ENCODE peak calls at places on chromosomes 12 and 14, in seven cellular contexts. T, I, C, S, A, G and E are unnamed samples.

GRCh38 chr14:88825078-88825458 is 617 bp downstream of the TTC8 start:
- DNase-seq in T (no peak), I (no peak), C (no peak), S (no peak), A (no peak), G (no peak), E (no peak)

GRCh38 chr12:11686135-11686534 is 36.7 kb downstream of the ETV6 start:
- DNase-seq in T (no peak), I (no peak), C (no peak), S (no peak), A (no peak), G (no peak), E (no peak)

GRCh38 chr12:131831021-131831571 is 2.9 kb downstream of the MMP17 start:
- DNase-seq in T (no peak), I (no peak), C (no peak), S (no peak), A (no peak), G (no peak), E (no peak)

GRCh38 chr14:88364710-88365413 is 20.6 kb upstream of the SPATA7 start:
- DNase-seq in T (no peak), I (no peak), C (no peak), S (peak), A (no peak), G (no peak), E (no peak)

GRCh38 chr14:105244334-105244733 is 4.0 kb upstream of the BTBD6 start:
- DNase-seq in T (no peak), I (no peak), C (no peak), S (no peak), A (no peak), G (no peak), E (no peak)

GRCh38 chr14:30114051-30114450 is 186.4 kb upstream of the PRKD1 start:
- DNase-seq in T (no peak), I (no peak), C (no peak), S (no peak), A (no peak), G (no peak), E (no peak)

GRCh38 chr12:103501447-103501846 is 5.7 kb upstream of the C12orf42 start:
- DNase-seq in T (no peak), I (no peak), C (no peak), S (no peak), A (no peak), G (no peak), E (no peak)

GRCh38 chr12:93838180-93838579 is 161.0 kb downstream of the CRADD start:
- DNase-seq in T (no peak), I (no peak), C (no peak), S (no peak), A (no peak), G (no peak), E (no peak)

GRCh38 chr12:124740691-124741137 is 123.0 kb downstream of the SCARB1 start:
- DNase-seq in T (no peak), I (no peak), C (no peak), S (no peak), A (peak), G (peak), E (no peak)

GRCh38 chr12:120037851-120038250 is 48.8 kb downstream of the BICDL1 start:
- DNase-seq in T (no peak), I (no peak), C (no peak), S (no peak), A (no peak), G (no peak), E (no peak)

GRCh38 chr14:67622675-67623074 is 3.0 kb downstream of the ARG2 start:
- DNase-seq in T (no peak), I (no peak), C (no peak), S (no peak), A (no peak), G (peak), E (peak)

GRCh38 chr12:116395381-116395780 is 117.9 kb upstream of the MED13L start:
- DNase-seq in T (no peak), I (no peak), C (no peak), S (no peak), A (no peak), G (no peak), E (no peak)

GRCh38 chr14:54420478-54421116 is 20.6 kb downstream of the CNIH1 start:
- DNase-seq in T (no peak), I (no peak), C (peak), S (peak), A (peak), G (peak), E (peak)

GRCh38 chr12:109418848-109419474 is 58.1 kb downstream of the KCTD10 start:
- DNase-seq in T (no peak), I (no peak), C (no peak), S (no peak), A (no peak), G (no peak), E (no peak)

GRCh38 chr12:71786840-71787239 is 32.2 kb downstream of the RAB21 start:
- DNase-seq in T (no peak), I (no peak), C (no peak), S (no peak), A (no peak), G (no peak), E (no peak)

GRCh38 chr14:99749763-99750715 is 43.2 kb upstream of the EML1 start:
- DNase-seq in T (no peak), I (no peak), C (peak), S (no peak), A (no peak), G (no peak), E (no peak)

GRCh38 chr12:100646896-100647295 is 73.4 kb downstream of the GAS2L3 start:
- DNase-seq in T (no peak), I (no peak), C (no peak), S (no peak), A (no peak), G (no peak), E (no peak)

GRCh38 chr14:23094666-23095195 is at the start of gene ACIN1:
- DNase-seq in T (peak), I (peak), C (peak), S (no peak), A (peak), G (peak), E (peak)
- TF ChIP-seq SIN3A in T (no peak), I (no peak), C (no peak), S (no peak), A (no peak), G (peak), E (peak)

GRCh38 chr14:74238974-74239847 is at the start of gene VSX2:
- DNase-seq in T (no peak), I (no peak), C (no peak), S (no peak), A (no peak), G (no peak), E (no peak)

GRCh38 chr14:74231784-74232183 is 7.5 kb upstream of the VSX2 start:
- DNase-seq in T (no peak), I (no peak), C (no peak), S (no peak), A (no peak), G (no peak), E (peak)

GRCh38 chr14:74239848-74240793 is 872 bp downstream of the VSX2 start:
- DNase-seq in T (no peak), I (no peak), C (peak), S (no peak), A (no peak), G (no peak), E (no peak)

GRCh38 chr14:74237441-74237840 is 1.8 kb upstream of the VSX2 start:
- DNase-seq in T (no peak), I (no peak), C (no peak), S (no peak), A (no peak), G (no peak), E (no peak)

GRCh38 chr14:74235017-74235416 is 4.2 kb upstream of the VSX2 start:
- DNase-seq in T (no peak), I (no peak), C (no peak), S (no peak), A (no peak), G (no peak), E (no peak)
- TF ChIP-seq SIN3A in T (no peak), I (no peak), C (no peak), S (no peak), A (no peak), G (no peak), E (no peak)

GRCh38 chr14:102097441-102098135 is 10.7 kb upstream of the HSP90AA1 start:
- DNase-seq in T (no peak), I (no peak), C (no peak), S (no peak), A (no peak), G (no peak), E (no peak)
- TF ChIP-seq SIN3A in T (no peak), I (no peak), C (no peak), S (no peak), A (no peak), G (no peak), E (no peak)

GRCh38 chr12:76591461-76591860 is 31.9 kb upstream of the OSBPL8 start:
- DNase-seq in T (no peak), I (no peak), C (no peak), S (no peak), A (no peak), G (no peak), E (no peak)

DNA sequence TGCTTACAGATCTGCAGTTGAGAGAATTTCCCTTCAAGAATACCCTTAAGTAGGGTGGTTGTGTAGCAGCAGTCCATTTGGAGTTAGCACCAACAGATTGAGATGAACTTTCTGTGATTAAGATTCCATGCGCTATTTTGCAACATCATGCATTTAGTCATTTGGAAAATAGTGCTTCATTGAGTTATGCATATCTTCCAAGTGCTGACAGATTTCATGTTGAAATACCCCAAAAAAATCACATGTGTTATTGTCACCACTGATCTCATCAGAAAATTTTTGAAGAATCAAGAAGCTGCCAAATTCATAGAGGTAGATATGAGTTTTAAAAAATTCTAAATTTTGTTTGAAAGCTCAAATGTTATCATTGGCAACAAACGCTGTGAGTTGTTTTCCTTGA is 35.5 kb upstream of the OSBPL8 start:
- DNase-seq in T (no peak), I (no peak), C (no peak), S (no peak), A (no peak), G (no peak), E (no peak)
- TF ChIP-seq SIN3A in T (no peak), I (no peak), C (no peak), S (no peak), A (no peak), G (no peak), E (no peak)

GRCh38 chr14:104054222-104054905 is 31.1 kb upstream of the ASPG start:
- DNase-seq in T (no peak), I (no peak), C (no peak), S (no peak), A (no peak), G (no peak), E (no peak)
- TF ChIP-seq SIN3A in T (no peak), I (no peak), C (no peak), S (no peak), A (no peak), G (no peak), E (no peak)

GRCh38 chr12:79885956-79886490 is 48.9 kb downstream of the PPP1R12A start:
- DNase-seq in T (no peak), I (no peak), C (no peak), S (no peak), A (no peak), G (no peak), E (no peak)

GRCh38 chr12:79887912-79888311 is 47.0 kb downstream of the PPP1R12A start:
- DNase-seq in T (no peak), I (no peak), C (no peak), S (no peak), A (no peak), G (no peak), E (no peak)

GRCh38 chr12:79884401-79885006 is 50.4 kb downstream of the PPP1R12A start:
- DNase-seq in T (no peak), I (no peak), C (no peak), S (no peak), A (no peak), G (no peak), E (no peak)

GRCh38 chr12:79883216-79883615 is 51.7 kb downstream of the PPP1R12A start:
- DNase-seq in T (no peak), I (no peak), C (no peak), S (no peak), A (no peak), G (no peak), E (no peak)

DNA sequence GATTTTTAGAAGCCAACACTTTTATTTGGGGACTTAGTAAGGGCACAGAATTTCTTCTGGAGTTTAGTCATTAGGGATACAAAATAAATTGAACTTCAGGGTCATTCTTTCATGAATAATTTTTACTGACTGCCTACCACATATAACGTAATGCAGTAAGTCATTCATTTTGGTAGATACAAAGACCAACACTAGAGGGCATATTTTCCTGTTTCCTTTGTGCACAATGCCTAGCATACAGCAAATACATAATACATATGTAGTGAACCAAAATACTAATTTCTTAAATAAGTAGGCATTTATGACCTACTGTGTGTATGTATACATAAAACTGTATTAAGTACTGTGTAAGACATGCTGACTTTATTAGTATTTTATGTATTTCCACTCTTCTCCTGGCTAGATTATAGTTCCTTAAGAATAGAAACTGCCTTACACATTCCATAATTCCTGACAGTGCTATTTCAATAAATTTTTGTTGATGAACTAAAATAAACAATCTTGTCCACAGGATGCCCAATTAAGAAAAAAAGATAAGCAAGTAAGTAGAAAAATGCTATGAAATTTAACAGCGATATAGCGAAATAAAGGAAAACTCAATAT is 47.9 kb downstream of the PPP1R12A start:
- DNase-seq in T (peak), I (peak), C (peak), S (no peak), A (peak), G (peak), E (peak)
- TF ChIP-seq SIN3A in T (no peak), I (no peak), C (no peak), S (no peak), A (no peak), G (no peak), E (no peak)

DNA sequence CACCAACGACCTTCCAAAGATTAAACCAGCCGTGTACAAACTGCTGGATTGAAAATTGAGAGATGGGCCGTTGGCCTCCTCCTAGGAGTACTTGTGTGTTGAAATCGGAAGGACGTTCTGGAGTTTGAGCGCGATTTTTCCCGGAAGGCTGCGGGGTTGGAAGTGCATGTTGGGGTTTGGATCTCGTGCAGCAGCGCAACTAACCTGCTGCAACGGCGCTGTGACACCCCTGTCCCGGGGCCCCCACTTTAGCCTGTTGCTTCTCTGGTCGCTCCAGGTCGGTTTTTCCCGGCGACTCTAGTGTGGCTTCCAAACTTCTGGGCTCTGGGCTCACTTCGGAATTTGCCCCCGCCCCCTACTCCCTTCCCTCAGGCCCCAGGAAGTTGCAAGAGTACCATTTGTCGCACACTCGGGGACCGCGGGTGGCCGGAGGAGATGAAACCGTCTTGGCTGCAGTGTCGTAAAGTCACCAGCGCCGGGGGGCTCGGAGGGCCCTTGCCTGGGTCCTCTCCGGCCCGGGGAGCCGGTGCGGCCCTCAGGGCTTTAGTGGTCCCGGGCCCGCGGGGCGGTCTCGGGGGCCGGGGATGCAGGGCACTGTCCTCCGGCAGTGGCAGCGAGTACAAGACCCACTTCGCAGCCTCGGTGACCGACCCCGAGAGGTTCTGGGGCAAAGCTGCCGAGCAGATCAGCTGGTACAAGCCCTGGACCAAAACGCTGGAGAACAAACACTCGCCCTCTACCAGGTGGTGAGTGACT is at the start of gene ACSS3:
- DNase-seq in T (no peak), I (no peak), C (peak), S (peak), A (no peak), G (peak), E (no peak)
- TF ChIP-seq SIN3A in T (no peak), I (no peak), C (no peak), S (peak), A (no peak), G (peak), E (no peak)

DNA sequence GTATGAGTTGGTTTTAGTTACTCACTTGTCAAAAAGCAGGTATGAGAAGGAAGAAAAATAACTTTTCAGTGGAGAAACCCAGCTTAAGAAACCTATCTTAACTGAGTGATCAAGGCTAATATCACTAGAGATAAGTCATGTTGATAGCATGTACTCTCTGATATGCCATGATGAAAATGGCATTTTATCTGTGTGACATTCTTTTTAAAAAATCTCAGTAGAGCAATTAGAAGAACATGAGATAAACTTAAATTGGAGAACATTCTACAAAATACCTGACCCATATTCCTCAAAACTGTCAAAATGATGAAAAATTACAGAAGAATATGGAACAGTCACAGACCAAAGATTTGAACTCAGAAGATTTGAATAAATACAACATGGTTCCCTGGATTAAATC is 912.4 kb upstream of the ATXN7L3B start:
- DNase-seq in T (no peak), I (no peak), C (no peak), S (no peak), A (no peak), G (no peak), E (no peak)
- TF ChIP-seq SIN3A in T (no peak), I (no peak), C (no peak), S (no peak), A (no peak), G (no peak), E (no peak)

DNA sequence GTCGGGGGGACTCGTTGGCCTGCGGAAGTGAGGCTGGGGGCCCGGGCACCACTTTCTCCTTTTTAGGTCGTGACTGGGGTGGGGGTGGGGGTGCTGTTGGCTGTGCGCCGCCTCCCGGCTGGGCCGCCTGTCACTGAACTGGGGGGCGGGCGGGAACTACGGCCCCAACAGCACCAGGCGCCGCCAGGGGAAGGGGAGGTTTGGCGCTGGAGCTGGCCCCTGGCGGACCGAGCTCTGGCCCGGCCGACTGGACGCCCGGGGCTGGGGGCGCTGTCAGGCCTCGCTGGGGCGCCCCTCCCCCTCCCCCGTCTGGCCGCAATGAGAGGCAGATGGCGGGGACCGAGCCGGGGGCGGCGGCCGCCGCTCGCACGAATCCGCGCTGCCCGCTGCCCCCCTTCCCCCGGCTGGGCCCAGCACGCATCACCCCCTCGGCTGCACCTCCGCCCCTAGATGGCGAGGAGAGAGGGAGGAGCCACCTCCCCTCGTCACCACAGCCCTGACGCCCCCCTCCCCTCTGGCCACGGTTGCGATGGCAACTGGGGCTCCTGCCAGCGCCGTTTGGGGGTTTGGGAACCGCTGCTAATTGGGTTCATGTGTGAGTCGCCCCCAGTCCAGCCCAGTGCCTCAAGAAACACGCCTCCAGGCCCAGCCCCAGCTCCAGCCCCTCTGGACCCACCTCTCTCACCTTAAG is 723 bp downstream of the NFATC4 start:
- DNase-seq in T (no peak), I (no peak), C (peak), S (no peak), A (no peak), G (no peak), E (peak)
- TF ChIP-seq SIN3A in T (no peak), I (no peak), C (no peak), S (peak), A (no peak), G (no peak), E (no peak)

GRCh38 chr14:69002069-69002468 is 23.0 kb upstream of the ACTN1 start:
- DNase-seq in T (no peak), I (no peak), C (no peak), S (no peak), A (no peak), G (peak), E (peak)
- TF ChIP-seq SIN3A in T (no peak), I (no peak), C (no peak), S (no peak), A (no peak), G (no peak), E (no peak)